ENCODE peak calls at places on chromosomes 2 and 18, in four cellular contexts. One of them, this sample, is unnamed.

GRCh38 chr2:112541315-112542122 is 746 bp upstream of the POLR1B start:
- DNase-seq in astrocyte: no peak
- DNase-seq in MM.1S: peak
- DNase-seq in PC-3: no peak
- DNase-seq in this sample: no peak

GRCh38 chr18:73861771-73862170 is 285.9 kb downstream of the FBXO15 start:
- DNase-seq in PC-3: no peak
- DNase-seq in astrocyte: no peak
- DNase-seq in MM.1S: peak
- DNase-seq in this sample: no peak

GRCh38 chr18:56221195-56222065 is 417.0 kb downstream of the TXNL1 start:
- DNase-seq in PC-3: peak
- DNase-seq in astrocyte: no peak
- DNase-seq in MM.1S: no peak
- DNase-seq in this sample: peak

GRCh38 chr2:74886811-74887210 is 52.9 kb downstream of the HK2 start:
- DNase-seq in PC-3: no peak
- DNase-seq in MM.1S: no peak
- DNase-seq in astrocyte: no peak
- DNase-seq in this sample: no peak

GRCh38 chr2:102166189-102166845 is 20.5 kb upstream of the IL1RL2 start:
- DNase-seq in MM.1S: no peak
- DNase-seq in astrocyte: peak
- DNase-seq in PC-3: peak
- DNase-seq in this sample: peak

GRCh38 chr2:24456610-24457556 is 34.2 kb upstream of the NCOA1 start:
- DNase-seq in astrocyte: peak
- DNase-seq in MM.1S: no peak
- DNase-seq in PC-3: peak
- DNase-seq in this sample: peak

GRCh38 chr2:239238381-239238780 is 162.4 kb downstream of the HDAC4 start:
- DNase-seq in astrocyte: no peak
- DNase-seq in MM.1S: no peak
- DNase-seq in PC-3: no peak
- DNase-seq in this sample: no peak

GRCh38 chr2:194166818-194167217 is 1490.2 kb upstream of the SLC39A10 start:
- DNase-seq in PC-3: peak
- DNase-seq in astrocyte: peak
- DNase-seq in MM.1S: peak
- DNase-seq in this sample: peak

GRCh38 chr2:62586981-62587380 is 81.0 kb upstream of the TMEM17 start:
- DNase-seq in astrocyte: peak
- DNase-seq in PC-3: peak
- DNase-seq in MM.1S: no peak
- DNase-seq in this sample: peak

GRCh38 chr2:240596080-240596460 is 9.5 kb downstream of the CAPN10 start:
- DNase-seq in astrocyte: no peak
- DNase-seq in MM.1S: no peak
- DNase-seq in PC-3: no peak
- DNase-seq in this sample: no peak

GRCh38 chr2:30414951-30415350 is 32.1 kb upstream of the LCLAT1 start:
- DNase-seq in astrocyte: no peak
- DNase-seq in PC-3: no peak
- DNase-seq in MM.1S: no peak
- DNase-seq in this sample: peak

GRCh38 chr2:107936427-107937359 is 49.6 kb upstream of the SLC5A7 start:
- DNase-seq in astrocyte: no peak
- DNase-seq in MM.1S: peak
- DNase-seq in PC-3: peak
- DNase-seq in this sample: no peak

GRCh38 chr2:223311889-223312288 is 259.9 kb downstream of the KCNE4 start:
- DNase-seq in MM.1S: no peak
- DNase-seq in PC-3: no peak
- DNase-seq in astrocyte: no peak
- DNase-seq in this sample: no peak

GRCh38 chr2:20704886-20705285 is 37.9 kb downstream of the GDF7 start:
- DNase-seq in MM.1S: no peak
- DNase-seq in astrocyte: no peak
- DNase-seq in PC-3: no peak
- DNase-seq in this sample: no peak

GRCh38 chr2:32626591-32627221 is 1.1 kb upstream of the TTC27 start:
- DNase-seq in PC-3: no peak
- DNase-seq in MM.1S: no peak
- DNase-seq in astrocyte: no peak
- DNase-seq in this sample: no peak

GRCh38 chr18:63949068-63949737 is at the start of gene HMSD:
- DNase-seq in astrocyte: peak
- DNase-seq in PC-3: peak
- DNase-seq in MM.1S: peak
- DNase-seq in this sample: peak

GRCh38 chr2:156999657-157000056 is 257.8 kb upstream of the GALNT5 start:
- DNase-seq in astrocyte: no peak
- DNase-seq in PC-3: no peak
- DNase-seq in MM.1S: no peak
- DNase-seq in this sample: no peak

GRCh38 chr18:12699747-12700146 is 2.8 kb downstream of the CEP76 start:
- DNase-seq in PC-3: no peak
- DNase-seq in MM.1S: no peak
- DNase-seq in astrocyte: no peak
- DNase-seq in this sample: no peak

GRCh38 chr2:121205321-121205942 is 79.6 kb downstream of the TFCP2L1 start:
- DNase-seq in PC-3: peak
- DNase-seq in astrocyte: peak
- DNase-seq in MM.1S: no peak
- DNase-seq in this sample: no peak

GRCh38 chr2:96374211-96374951 is 38.8 kb downstream of the NCAPH start:
- DNase-seq in PC-3: peak
- DNase-seq in MM.1S: no peak
- DNase-seq in astrocyte: peak
- DNase-seq in this sample: peak

GRCh38 chr18:9827856-9828793 is 57.6 kb upstream of the TXNDC2 start:
- DNase-seq in MM.1S: no peak
- DNase-seq in PC-3: peak
- DNase-seq in astrocyte: peak
- DNase-seq in this sample: peak

GRCh38 chr2:100184055-100184737 is 41.8 kb upstream of the AFF3 start:
- DNase-seq in MM.1S: no peak
- DNase-seq in astrocyte: no peak
- DNase-seq in PC-3: no peak
- DNase-seq in this sample: no peak

GRCh38 chr2:101737478-101738240 is 40.2 kb downstream of the MAP4K4 start:
- DNase-seq in MM.1S: no peak
- DNase-seq in astrocyte: peak
- DNase-seq in PC-3: peak
- DNase-seq in this sample: peak

GRCh38 chr2:8677646-8678592 is 3.9 kb upstream of the ID2 start:
- DNase-seq in astrocyte: peak
- DNase-seq in MM.1S: peak
- DNase-seq in PC-3: peak
- DNase-seq in this sample: peak

GRCh38 chr2:186551323-186552050 is 38.4 kb upstream of the ITGAV start:
- DNase-seq in MM.1S: no peak
- DNase-seq in astrocyte: peak
- DNase-seq in PC-3: no peak
- DNase-seq in this sample: no peak

GRCh38 chr2:211487746-211488145 is 931.3 kb downstream of the CPS1 start:
- DNase-seq in astrocyte: no peak
- DNase-seq in PC-3: no peak
- DNase-seq in MM.1S: no peak
- DNase-seq in this sample: no peak

GRCh38 chr2:71498261-71498701 is 44.9 kb downstream of the DYSF start:
- DNase-seq in astrocyte: peak
- DNase-seq in PC-3: peak
- DNase-seq in MM.1S: no peak
- DNase-seq in this sample: peak

GRCh38 chr18:53947092-53947640 is 277.3 kb downstream of the MBD2 start:
- DNase-seq in astrocyte: peak
- DNase-seq in MM.1S: no peak
- DNase-seq in PC-3: peak
- DNase-seq in this sample: no peak

GRCh38 chr18:36157441-36157840 is 27.7 kb downstream of the ELP2 start:
- DNase-seq in astrocyte: peak
- DNase-seq in PC-3: no peak
- DNase-seq in MM.1S: no peak
- DNase-seq in this sample: peak

GRCh38 chr2:6772366-6772710 is 93.4 kb downstream of the CMPK2 start:
- DNase-seq in PC-3: peak
- DNase-seq in MM.1S: no peak
- DNase-seq in astrocyte: peak
- DNase-seq in this sample: peak

GRCh38 chr2:149330127-149331022 is at the start of gene LYPD6:
- DNase-seq in PC-3: peak
- DNase-seq in MM.1S: peak
- DNase-seq in astrocyte: peak
- DNase-seq in this sample: peak

GRCh38 chr2:212520340-212520739 is 18.3 kb downstream of the ERBB4 start:
- DNase-seq in MM.1S: peak
- DNase-seq in PC-3: peak
- DNase-seq in astrocyte: no peak
- DNase-seq in this sample: no peak

GRCh38 chr2:186746584-186746983 is 52.7 kb downstream of the FAM171B start:
- DNase-seq in PC-3: no peak
- DNase-seq in MM.1S: no peak
- DNase-seq in astrocyte: no peak
- DNase-seq in this sample: no peak

GRCh38 chr2:16250886-16251285 is 310.5 kb downstream of the MYCN start:
- DNase-seq in astrocyte: no peak
- DNase-seq in PC-3: peak
- DNase-seq in MM.1S: no peak
- DNase-seq in this sample: no peak

GRCh38 chr2:74481961-74482800 is 617 bp downstream of the CCDC142 start:
- DNase-seq in PC-3: peak
- DNase-seq in astrocyte: no peak
- DNase-seq in MM.1S: peak
- DNase-seq in this sample: no peak

DNA sequence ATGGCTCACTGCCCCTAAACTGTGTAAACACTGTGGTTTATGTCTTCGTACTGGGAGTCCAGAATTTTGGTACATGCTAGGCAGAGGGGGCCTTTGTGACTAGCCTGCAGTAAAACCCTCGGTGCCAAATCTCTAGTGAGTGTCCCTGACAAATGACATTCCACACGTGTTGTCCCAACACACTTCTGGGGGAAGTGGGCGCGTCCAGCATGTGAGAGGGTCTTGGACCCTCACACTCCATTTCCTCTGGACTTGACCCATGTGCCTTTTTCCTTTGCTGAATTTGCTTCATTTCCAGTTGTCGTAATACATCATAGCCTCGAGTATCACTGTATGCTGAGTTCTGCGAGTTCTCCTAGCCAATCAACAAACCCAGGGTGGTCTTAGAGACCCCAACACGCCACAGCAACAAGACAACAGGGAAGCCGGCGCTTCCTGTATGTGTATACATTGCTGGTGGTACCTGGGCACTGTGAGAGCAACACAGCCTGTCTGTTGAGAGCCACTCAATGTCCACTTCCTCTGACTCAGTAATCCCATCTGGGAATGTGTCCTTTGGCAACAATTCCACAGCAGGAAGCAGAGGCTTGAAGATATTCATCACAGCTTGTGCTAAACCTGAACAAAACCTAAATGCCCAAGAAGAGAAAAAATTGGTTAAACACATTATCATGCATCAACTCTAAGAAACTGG is 26.9 kb upstream of the SLC66A3 start:
- DNase-seq in PC-3: peak
- DNase-seq in astrocyte: peak
- DNase-seq in MM.1S: no peak
- DNase-seq in this sample: peak
- TF ChIP-seq EZH2 in PC-3: no peak
- TF ChIP-seq EZH2 in astrocyte: no peak
- TF ChIP-seq EZH2 in MM.1S: no peak
- TF ChIP-seq EZH2 in this sample: no peak

GRCh38 chr2:160389875-160390274 is 103.7 kb downstream of the RBMS1 start:
- DNase-seq in astrocyte: peak
- DNase-seq in PC-3: no peak
- DNase-seq in MM.1S: no peak
- DNase-seq in this sample: peak
- TF ChIP-seq EZH2 in astrocyte: no peak
- TF ChIP-seq EZH2 in PC-3: no peak
- TF ChIP-seq EZH2 in MM.1S: no peak
- TF ChIP-seq EZH2 in this sample: no peak

GRCh38 chr2:236172238-236172865 is 4.2 kb upstream of the GBX2 start:
- DNase-seq in astrocyte: no peak
- DNase-seq in MM.1S: no peak
- DNase-seq in PC-3: no peak
- DNase-seq in this sample: no peak
- TF ChIP-seq EZH2 in astrocyte: peak
- TF ChIP-seq EZH2 in MM.1S: no peak
- TF ChIP-seq EZH2 in PC-3: no peak
- TF ChIP-seq EZH2 in this sample: peak

GRCh38 chr2:219001100-219001576 is 7.9 kb upstream of the CRYBA2 start:
- DNase-seq in PC-3: peak
- DNase-seq in astrocyte: no peak
- DNase-seq in MM.1S: no peak
- DNase-seq in this sample: no peak

GRCh38 chr2:219001577-219002394 is 8.6 kb upstream of the CRYBA2 start:
- DNase-seq in astrocyte: no peak
- DNase-seq in MM.1S: peak
- DNase-seq in PC-3: peak
- DNase-seq in this sample: no peak

GRCh38 chr2:219003979-219004378 is 10.8 kb upstream of the CRYBA2 start:
- DNase-seq in MM.1S: no peak
- DNase-seq in PC-3: no peak
- DNase-seq in astrocyte: no peak
- DNase-seq in this sample: no peak

GRCh38 chr2:219003267-219003634 is 10.0 kb upstream of the CRYBA2 start:
- DNase-seq in astrocyte: no peak
- DNase-seq in MM.1S: no peak
- DNase-seq in PC-3: no peak
- DNase-seq in this sample: no peak

DNA sequence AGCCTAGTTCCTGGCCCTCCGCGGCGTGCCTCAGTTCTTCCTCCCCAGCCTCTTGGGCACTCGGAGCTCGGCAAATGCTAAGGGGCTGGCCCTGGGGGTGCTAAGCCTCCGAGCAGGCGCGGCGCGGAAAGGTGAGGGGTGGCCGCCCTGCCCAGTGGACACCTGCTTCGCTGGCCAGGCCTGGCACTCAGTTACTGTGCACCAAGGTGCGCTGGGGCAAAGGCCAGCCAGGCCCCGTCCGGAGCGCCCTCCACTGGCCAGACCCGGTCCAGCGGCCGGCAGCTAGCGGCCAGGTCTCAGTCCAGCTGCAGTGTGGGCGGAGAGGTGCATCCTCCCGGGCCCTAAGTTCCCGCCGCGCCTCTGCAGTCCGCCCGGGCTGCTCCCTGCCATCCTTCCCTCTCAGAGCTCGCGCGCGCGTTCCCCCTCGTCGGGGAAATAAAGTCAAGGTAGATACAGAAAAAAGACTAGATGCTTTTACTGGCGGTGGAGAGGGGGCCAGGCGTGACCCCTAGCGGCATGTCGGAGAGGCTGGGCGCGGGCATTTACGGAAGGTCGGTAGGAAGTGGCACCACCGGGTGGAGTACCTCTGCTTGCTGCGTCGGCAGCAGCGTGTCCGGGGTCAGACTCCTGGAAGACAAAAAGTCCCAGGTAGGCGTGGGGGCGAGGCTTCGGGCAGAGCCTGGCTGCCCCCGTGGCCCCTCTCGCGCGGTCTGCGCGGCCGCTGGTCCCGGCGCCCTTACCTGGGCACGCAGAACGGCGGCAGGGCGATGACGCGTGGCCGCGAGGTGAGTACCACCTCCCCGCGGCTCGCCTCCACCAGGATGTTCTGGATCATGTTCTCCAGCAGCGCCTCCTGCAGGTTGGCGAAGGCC is 9.4 kb upstream of the CRYBA2 start:
- DNase-seq in PC-3: peak
- DNase-seq in astrocyte: no peak
- DNase-seq in MM.1S: peak
- DNase-seq in this sample: peak
- TF ChIP-seq EZH2 in PC-3: no peak
- TF ChIP-seq EZH2 in astrocyte: peak
- TF ChIP-seq EZH2 in MM.1S: no peak
- TF ChIP-seq EZH2 in this sample: peak